ENCODE peak calls at places on chromosome 11, in eight cellular contexts. One of them, this sample, is unnamed.

GRCh38 chr11:117830072-117830471 is 5.5 kb upstream of the FXYD2 start:
- DNase-seq in activated CD4-positive, CD25-positive, alpha-beta regulatory T cell: no peak
- DNase-seq in GM13976: no peak
- DNase-seq in iris pigment epithelial cell: no peak
- DNase-seq in tibial nerve: no peak
- DNase-seq in AML-193: no peak
- DNase-seq in caudate nucleus: no peak
- DNase-seq in effector memory CD4-positive, alpha-beta T cell: no peak
- DNase-seq in this sample: no peak

GRCh38 chr11:83364500-83365059 is 78.4 kb upstream of the CCDC90B start:
- DNase-seq in AML-193: no peak
- DNase-seq in GM13976: no peak
- DNase-seq in iris pigment epithelial cell: no peak
- DNase-seq in tibial nerve: no peak
- DNase-seq in caudate nucleus: no peak
- DNase-seq in activated CD4-positive, CD25-positive, alpha-beta regulatory T cell: no peak
- DNase-seq in effector memory CD4-positive, alpha-beta T cell: no peak
- DNase-seq in this sample: peak

GRCh38 chr11:64744544-64745218 is 739 bp upstream of the RASGRP2 start:
- DNase-seq in activated CD4-positive, CD25-positive, alpha-beta regulatory T cell: no peak
- DNase-seq in GM13976: peak
- DNase-seq in effector memory CD4-positive, alpha-beta T cell: peak
- DNase-seq in AML-193: no peak
- DNase-seq in caudate nucleus: no peak
- DNase-seq in iris pigment epithelial cell: no peak
- DNase-seq in tibial nerve: no peak
- DNase-seq in this sample: no peak

GRCh38 chr11:107493117-107493516 is 35.5 kb upstream of the CWF19L2 start:
- DNase-seq in activated CD4-positive, CD25-positive, alpha-beta regulatory T cell: no peak
- DNase-seq in iris pigment epithelial cell: peak
- DNase-seq in GM13976: no peak
- DNase-seq in caudate nucleus: no peak
- DNase-seq in tibial nerve: no peak
- DNase-seq in effector memory CD4-positive, alpha-beta T cell: no peak
- DNase-seq in AML-193: no peak
- DNase-seq in this sample: peak

GRCh38 chr11:123321641-123322040 is 108.4 kb upstream of the GRAMD1B start:
- DNase-seq in caudate nucleus: peak
- DNase-seq in GM13976: no peak
- DNase-seq in AML-193: no peak
- DNase-seq in activated CD4-positive, CD25-positive, alpha-beta regulatory T cell: no peak
- DNase-seq in effector memory CD4-positive, alpha-beta T cell: no peak
- DNase-seq in iris pigment epithelial cell: no peak
- DNase-seq in tibial nerve: no peak
- DNase-seq in this sample: peak

GRCh38 chr11:123233280-123233977 is 38.4 kb upstream of the CLMP start:
- DNase-seq in effector memory CD4-positive, alpha-beta T cell: no peak
- DNase-seq in tibial nerve: no peak
- DNase-seq in iris pigment epithelial cell: peak
- DNase-seq in AML-193: no peak
- DNase-seq in caudate nucleus: peak
- DNase-seq in activated CD4-positive, CD25-positive, alpha-beta regulatory T cell: no peak
- DNase-seq in GM13976: peak
- DNase-seq in this sample: no peak

GRCh38 chr11:104148696-104149095 is 15.3 kb downstream of the PDGFD start:
- DNase-seq in caudate nucleus: no peak
- DNase-seq in tibial nerve: no peak
- DNase-seq in GM13976: no peak
- DNase-seq in activated CD4-positive, CD25-positive, alpha-beta regulatory T cell: no peak
- DNase-seq in iris pigment epithelial cell: no peak
- DNase-seq in AML-193: no peak
- DNase-seq in effector memory CD4-positive, alpha-beta T cell: no peak
- DNase-seq in this sample: no peak

GRCh38 chr11:14374922-14375630 is 16.1 kb upstream of the RRAS2 start:
- DNase-seq in caudate nucleus: no peak
- DNase-seq in tibial nerve: no peak
- DNase-seq in effector memory CD4-positive, alpha-beta T cell: no peak
- DNase-seq in AML-193: no peak
- DNase-seq in GM13976: no peak
- DNase-seq in iris pigment epithelial cell: no peak
- DNase-seq in activated CD4-positive, CD25-positive, alpha-beta regulatory T cell: no peak
- DNase-seq in this sample: no peak

GRCh38 chr11:468493-468892 is 18.4 kb downstream of the PTDSS2 start:
- DNase-seq in tibial nerve: no peak
- DNase-seq in iris pigment epithelial cell: no peak
- DNase-seq in effector memory CD4-positive, alpha-beta T cell: no peak
- DNase-seq in AML-193: no peak
- DNase-seq in activated CD4-positive, CD25-positive, alpha-beta regulatory T cell: no peak
- DNase-seq in caudate nucleus: peak
- DNase-seq in GM13976: no peak
- DNase-seq in this sample: no peak

GRCh38 chr11:115745545-115746265 is 241.5 kb upstream of the CADM1 start:
- DNase-seq in iris pigment epithelial cell: no peak
- DNase-seq in tibial nerve: no peak
- DNase-seq in GM13976: no peak
- DNase-seq in effector memory CD4-positive, alpha-beta T cell: no peak
- DNase-seq in activated CD4-positive, CD25-positive, alpha-beta regulatory T cell: no peak
- DNase-seq in AML-193: no peak
- DNase-seq in caudate nucleus: no peak
- DNase-seq in this sample: no peak

GRCh38 chr11:35316161-35316560 is 103.2 kb downstream of the SLC1A2 start:
- DNase-seq in iris pigment epithelial cell: peak
- DNase-seq in effector memory CD4-positive, alpha-beta T cell: no peak
- DNase-seq in GM13976: no peak
- DNase-seq in AML-193: no peak
- DNase-seq in caudate nucleus: no peak
- DNase-seq in activated CD4-positive, CD25-positive, alpha-beta regulatory T cell: no peak
- DNase-seq in tibial nerve: no peak
- DNase-seq in this sample: no peak

GRCh38 chr11:70680781-70681281 is 282.5 kb downstream of the CTTN start:
- DNase-seq in effector memory CD4-positive, alpha-beta T cell: no peak
- DNase-seq in AML-193: no peak
- DNase-seq in activated CD4-positive, CD25-positive, alpha-beta regulatory T cell: no peak
- DNase-seq in GM13976: no peak
- DNase-seq in tibial nerve: no peak
- DNase-seq in iris pigment epithelial cell: no peak
- DNase-seq in caudate nucleus: no peak
- DNase-seq in this sample: no peak

GRCh38 chr11:111459506-111460270 is 52.5 kb downstream of the BTG4 start:
- DNase-seq in activated CD4-positive, CD25-positive, alpha-beta regulatory T cell: no peak
- DNase-seq in iris pigment epithelial cell: no peak
- DNase-seq in GM13976: no peak
- DNase-seq in caudate nucleus: no peak
- DNase-seq in tibial nerve: no peak
- DNase-seq in effector memory CD4-positive, alpha-beta T cell: no peak
- DNase-seq in AML-193: no peak
- DNase-seq in this sample: no peak

GRCh38 chr11:13294771-13295579 is 17.4 kb downstream of the BMAL1 start:
- DNase-seq in GM13976: no peak
- DNase-seq in activated CD4-positive, CD25-positive, alpha-beta regulatory T cell: no peak
- DNase-seq in caudate nucleus: no peak
- DNase-seq in AML-193: no peak
- DNase-seq in iris pigment epithelial cell: no peak
- DNase-seq in effector memory CD4-positive, alpha-beta T cell: no peak
- DNase-seq in tibial nerve: no peak
- DNase-seq in this sample: no peak

GRCh38 chr11:434496-434895 is 7.3 kb downstream of the ANO9 start:
- DNase-seq in AML-193: no peak
- DNase-seq in GM13976: no peak
- DNase-seq in iris pigment epithelial cell: no peak
- DNase-seq in caudate nucleus: no peak
- DNase-seq in activated CD4-positive, CD25-positive, alpha-beta regulatory T cell: no peak
- DNase-seq in tibial nerve: no peak
- DNase-seq in effector memory CD4-positive, alpha-beta T cell: no peak
- DNase-seq in this sample: no peak

GRCh38 chr11:23233075-23233474 is 372.8 kb upstream of the CCDC179 start:
- DNase-seq in AML-193: no peak
- DNase-seq in activated CD4-positive, CD25-positive, alpha-beta regulatory T cell: no peak
- DNase-seq in GM13976: no peak
- DNase-seq in iris pigment epithelial cell: peak
- DNase-seq in tibial nerve: no peak
- DNase-seq in caudate nucleus: no peak
- DNase-seq in effector memory CD4-positive, alpha-beta T cell: no peak
- DNase-seq in this sample: peak

GRCh38 chr11:69909561-69910518 is 90.6 kb upstream of the FGF3 start:
- DNase-seq in activated CD4-positive, CD25-positive, alpha-beta regulatory T cell: no peak
- DNase-seq in tibial nerve: no peak
- DNase-seq in effector memory CD4-positive, alpha-beta T cell: no peak
- DNase-seq in AML-193: no peak
- DNase-seq in GM13976: peak
- DNase-seq in iris pigment epithelial cell: no peak
- DNase-seq in caudate nucleus: no peak
- DNase-seq in this sample: no peak

GRCh38 chr11:8833568-8834275 is 77.3 kb upstream of the AKIP1 start:
- DNase-seq in activated CD4-positive, CD25-positive, alpha-beta regulatory T cell: no peak
- DNase-seq in tibial nerve: no peak
- DNase-seq in GM13976: no peak
- DNase-seq in effector memory CD4-positive, alpha-beta T cell: no peak
- DNase-seq in caudate nucleus: no peak
- DNase-seq in AML-193: no peak
- DNase-seq in iris pigment epithelial cell: peak
- DNase-seq in this sample: peak

GRCh38 chr11:1092919-1093318 is 18.2 kb downstream of the MUC2 start:
- DNase-seq in activated CD4-positive, CD25-positive, alpha-beta regulatory T cell: no peak
- DNase-seq in caudate nucleus: no peak
- DNase-seq in GM13976: no peak
- DNase-seq in tibial nerve: no peak
- DNase-seq in effector memory CD4-positive, alpha-beta T cell: no peak
- DNase-seq in AML-193: no peak
- DNase-seq in iris pigment epithelial cell: no peak
- DNase-seq in this sample: no peak

GRCh38 chr11:77705195-77705876 is 67.7 kb upstream of the CLNS1A start:
- DNase-seq in tibial nerve: no peak
- DNase-seq in caudate nucleus: no peak
- DNase-seq in AML-193: no peak
- DNase-seq in iris pigment epithelial cell: peak
- DNase-seq in activated CD4-positive, CD25-positive, alpha-beta regulatory T cell: no peak
- DNase-seq in effector memory CD4-positive, alpha-beta T cell: no peak
- DNase-seq in GM13976: no peak
- DNase-seq in this sample: peak